ENCODE peak calls at places on chromosome 19, in seven cellular contexts. One of them, this sample, is unnamed.

GRCh38 chr19:40388486-40388885 is 1.5 kb downstream of the HIPK4 start:
- DNase-seq in A549: no peak
- DNase-seq in right atrium auricular region: no peak
- DNase-seq in NB4: no peak
- DNase-seq in heart right ventricle: no peak
- DNase-seq in cardiac fibroblast: no peak
- DNase-seq in LNCaP clone FGC: no peak
- DNase-seq in this sample: no peak

GRCh38 chr19:29683009-29683408 is 17.7 kb downstream of the PLEKHF1 start:
- DNase-seq in cardiac fibroblast: no peak
- DNase-seq in A549: no peak
- DNase-seq in NB4: peak
- DNase-seq in heart right ventricle: no peak
- DNase-seq in LNCaP clone FGC: no peak
- DNase-seq in right atrium auricular region: no peak
- DNase-seq in this sample: peak

GRCh38 chr19:2711175-2711936 is 8.9 kb upstream of the GNG7 start:
- DNase-seq in cardiac fibroblast: peak
- DNase-seq in A549: no peak
- DNase-seq in NB4: peak
- DNase-seq in right atrium auricular region: no peak
- DNase-seq in heart right ventricle: no peak
- DNase-seq in LNCaP clone FGC: no peak
- DNase-seq in this sample: no peak

GRCh38 chr19:44752816-44753618 is 4.5 kb downstream of the BCL3 start:
- DNase-seq in right atrium auricular region: peak
- DNase-seq in A549: peak
- DNase-seq in cardiac fibroblast: peak
- DNase-seq in LNCaP clone FGC: peak
- DNase-seq in heart right ventricle: peak
- DNase-seq in NB4: peak
- DNase-seq in this sample: peak

GRCh38 chr19:46308510-46308909 is 11.7 kb downstream of the HIF3A start:
- DNase-seq in cardiac fibroblast: no peak
- DNase-seq in LNCaP clone FGC: no peak
- DNase-seq in right atrium auricular region: no peak
- DNase-seq in NB4: no peak
- DNase-seq in A549: no peak
- DNase-seq in heart right ventricle: no peak
- DNase-seq in this sample: no peak

GRCh38 chr19:38401148-38401547 is 1.7 kb upstream of the FAM98C start:
- DNase-seq in NB4: no peak
- DNase-seq in A549: no peak
- DNase-seq in LNCaP clone FGC: peak
- DNase-seq in heart right ventricle: no peak
- DNase-seq in cardiac fibroblast: peak
- DNase-seq in right atrium auricular region: no peak
- DNase-seq in this sample: no peak

GRCh38 chr19:18660051-18660910 is 23.2 kb upstream of the CRTC1 start:
- DNase-seq in NB4: no peak
- DNase-seq in heart right ventricle: peak
- DNase-seq in right atrium auricular region: peak
- DNase-seq in cardiac fibroblast: peak
- DNase-seq in LNCaP clone FGC: no peak
- DNase-seq in A549: peak
- DNase-seq in this sample: no peak

GRCh38 chr19:32522967-32523366 is 58.0 kb upstream of the PDCD5 start:
- DNase-seq in cardiac fibroblast: no peak
- DNase-seq in heart right ventricle: no peak
- DNase-seq in LNCaP clone FGC: no peak
- DNase-seq in A549: no peak
- DNase-seq in NB4: no peak
- DNase-seq in right atrium auricular region: no peak
- DNase-seq in this sample: no peak

GRCh38 chr19:8163781-8164180 is 14.4 kb upstream of the FBN3 start:
- DNase-seq in NB4: no peak
- DNase-seq in cardiac fibroblast: peak
- DNase-seq in LNCaP clone FGC: no peak
- DNase-seq in heart right ventricle: no peak
- DNase-seq in A549: no peak
- DNase-seq in right atrium auricular region: no peak
- DNase-seq in this sample: no peak

GRCh38 chr19:44576843-44577565 is 36.4 kb upstream of the IGSF23 start:
- DNase-seq in A549: peak
- DNase-seq in right atrium auricular region: peak
- DNase-seq in cardiac fibroblast: peak
- DNase-seq in LNCaP clone FGC: no peak
- DNase-seq in NB4: peak
- DNase-seq in heart right ventricle: no peak
- DNase-seq in this sample: peak

GRCh38 chr19:15303105-15303780 is 29.1 kb downstream of the BRD4 start:
- DNase-seq in A549: no peak
- DNase-seq in right atrium auricular region: no peak
- DNase-seq in cardiac fibroblast: no peak
- DNase-seq in heart right ventricle: no peak
- DNase-seq in LNCaP clone FGC: peak
- DNase-seq in NB4: no peak
- DNase-seq in this sample: no peak

GRCh38 chr19:2375341-2376121 is 15.5 kb downstream of the TMPRSS9 start:
- DNase-seq in cardiac fibroblast: no peak
- DNase-seq in right atrium auricular region: no peak
- DNase-seq in NB4: no peak
- DNase-seq in LNCaP clone FGC: no peak
- DNase-seq in heart right ventricle: no peak
- DNase-seq in A549: no peak
- DNase-seq in this sample: peak

GRCh38 chr19:38841787-38842438 is 7.9 kb downstream of the HNRNPL start:
- DNase-seq in cardiac fibroblast: no peak
- DNase-seq in A549: peak
- DNase-seq in NB4: no peak
- DNase-seq in LNCaP clone FGC: no peak
- DNase-seq in right atrium auricular region: no peak
- DNase-seq in heart right ventricle: no peak
- DNase-seq in this sample: no peak

GRCh38 chr19:13207237-13208130 is 57.3 kb downstream of the IER2 start:
- DNase-seq in heart right ventricle: peak
- DNase-seq in cardiac fibroblast: no peak
- DNase-seq in A549: no peak
- DNase-seq in NB4: peak
- DNase-seq in LNCaP clone FGC: no peak
- DNase-seq in right atrium auricular region: no peak
- DNase-seq in this sample: peak

GRCh38 chr19:55537741-55538111 is 793 bp upstream of the SBK2 start:
- DNase-seq in A549: no peak
- DNase-seq in right atrium auricular region: no peak
- DNase-seq in heart right ventricle: no peak
- DNase-seq in LNCaP clone FGC: no peak
- DNase-seq in cardiac fibroblast: no peak
- DNase-seq in NB4: no peak
- DNase-seq in this sample: no peak

GRCh38 chr19:741506-742131 is 9.3 kb upstream of the MISP start:
- DNase-seq in LNCaP clone FGC: no peak
- DNase-seq in A549: peak
- DNase-seq in heart right ventricle: no peak
- DNase-seq in cardiac fibroblast: peak
- DNase-seq in NB4: peak
- DNase-seq in right atrium auricular region: no peak
- DNase-seq in this sample: peak

GRCh38 chr19:38686530-38686888 is 39.1 kb downstream of the ACTN4 start:
- DNase-seq in cardiac fibroblast: no peak
- DNase-seq in heart right ventricle: no peak
- DNase-seq in right atrium auricular region: no peak
- DNase-seq in NB4: no peak
- DNase-seq in A549: no peak
- DNase-seq in LNCaP clone FGC: no peak
- DNase-seq in this sample: peak

GRCh38 chr19:28419312-28419711 is 793.6 kb downstream of the UQCRFS1 start:
- DNase-seq in NB4: no peak
- DNase-seq in LNCaP clone FGC: no peak
- DNase-seq in A549: no peak
- DNase-seq in heart right ventricle: no peak
- DNase-seq in right atrium auricular region: no peak
- DNase-seq in cardiac fibroblast: no peak
- DNase-seq in this sample: no peak

GRCh38 chr19:28420731-28421550 is 792.0 kb downstream of the UQCRFS1 start:
- DNase-seq in cardiac fibroblast: no peak
- DNase-seq in A549: no peak
- DNase-seq in right atrium auricular region: no peak
- DNase-seq in LNCaP clone FGC: no peak
- DNase-seq in NB4: no peak
- DNase-seq in heart right ventricle: no peak
- DNase-seq in this sample: no peak

GRCh38 chr19:28422791-28423650 is 789.9 kb downstream of the UQCRFS1 start:
- DNase-seq in A549: no peak
- DNase-seq in cardiac fibroblast: no peak
- DNase-seq in NB4: no peak
- DNase-seq in right atrium auricular region: no peak
- DNase-seq in heart right ventricle: no peak
- DNase-seq in LNCaP clone FGC: no peak
- DNase-seq in this sample: no peak

GRCh38 chr19:28424041-28424440 is 788.9 kb downstream of the UQCRFS1 start:
- DNase-seq in heart right ventricle: no peak
- DNase-seq in NB4: no peak
- DNase-seq in LNCaP clone FGC: no peak
- DNase-seq in cardiac fibroblast: no peak
- DNase-seq in right atrium auricular region: no peak
- DNase-seq in A549: no peak
- DNase-seq in this sample: no peak

DNA sequence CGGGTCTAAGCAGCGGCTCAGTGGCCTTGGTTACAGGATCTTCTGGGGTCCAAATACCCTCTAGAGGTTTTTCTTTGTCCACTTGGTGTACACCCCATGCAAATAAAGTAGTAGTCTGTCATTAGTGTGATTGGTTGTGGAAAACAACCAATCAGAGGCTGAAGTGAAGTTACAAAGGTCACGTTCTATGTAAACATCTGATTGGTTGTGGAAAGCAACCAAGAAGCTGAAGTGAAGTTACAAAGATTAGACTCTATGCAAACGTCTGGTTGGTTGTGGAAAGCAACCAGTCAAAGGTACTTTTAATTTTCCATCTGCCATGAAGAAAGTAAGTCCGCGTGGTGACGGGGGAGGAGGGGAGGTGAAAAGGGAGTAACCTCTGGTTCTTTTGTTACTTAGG is 790.9 kb downstream of the UQCRFS1 start:
- DNase-seq in right atrium auricular region: no peak
- DNase-seq in NB4: no peak
- DNase-seq in LNCaP clone FGC: no peak
- DNase-seq in cardiac fibroblast: no peak
- DNase-seq in A549: no peak
- DNase-seq in heart right ventricle: no peak
- DNase-seq in this sample: no peak
- H3K4me3 ChIP-seq in right atrium auricular region: no peak
- H3K4me3 ChIP-seq in NB4: no peak
- H3K4me3 ChIP-seq in LNCaP clone FGC: no peak
- H3K4me3 ChIP-seq in cardiac fibroblast: no peak
- H3K4me3 ChIP-seq in A549: no peak
- H3K4me3 ChIP-seq in heart right ventricle: no peak
- H3K4me3 ChIP-seq in this sample: no peak

DNA sequence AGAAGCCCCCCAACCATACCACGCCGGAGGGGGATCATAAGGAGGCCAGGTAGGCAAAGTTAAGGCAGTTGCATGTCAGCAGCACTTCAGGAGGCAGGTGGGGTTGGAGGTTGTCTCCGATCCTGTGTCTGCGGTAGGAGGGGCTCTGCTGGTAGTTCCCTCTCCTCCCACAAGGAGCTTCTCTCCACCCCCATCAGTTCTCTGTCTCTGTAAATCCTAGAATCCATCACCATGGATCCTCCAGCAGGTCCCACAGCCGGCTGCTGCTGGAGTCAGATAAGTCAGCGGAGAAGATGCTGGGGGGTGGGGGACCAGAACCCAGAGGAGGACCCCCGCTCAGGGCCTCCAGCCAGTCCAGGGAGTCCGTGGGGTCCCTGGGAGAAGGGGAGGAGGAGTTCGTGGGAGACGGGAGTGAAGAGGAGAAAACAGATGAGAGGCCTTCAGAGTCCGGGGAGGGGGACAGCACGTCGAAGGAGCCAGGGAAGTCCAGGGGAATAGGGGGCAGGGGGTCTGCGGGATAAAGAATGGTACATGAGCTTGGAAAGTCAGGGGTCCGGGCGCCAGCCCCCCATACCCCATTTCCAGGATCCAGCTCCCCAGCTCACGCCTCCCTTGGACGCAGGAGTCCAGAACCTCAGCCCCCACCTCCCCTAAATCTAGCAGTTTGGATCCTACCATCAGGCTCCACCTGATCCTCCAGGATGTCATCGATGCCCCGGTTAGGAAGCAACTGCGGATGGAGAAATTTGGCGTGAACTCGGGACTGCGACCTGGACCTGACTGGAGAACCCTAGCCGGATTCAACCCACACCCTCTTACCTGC is 6.3 kb downstream of the MAMSTR start:
- DNase-seq in right atrium auricular region: no peak
- DNase-seq in A549: peak
- DNase-seq in LNCaP clone FGC: no peak
- DNase-seq in NB4: peak
- DNase-seq in cardiac fibroblast: no peak
- DNase-seq in heart right ventricle: no peak
- DNase-seq in this sample: peak
- TF ChIP-seq CTCF in right atrium auricular region: no peak
- TF ChIP-seq CTCF in A549: no peak
- TF ChIP-seq CTCF in LNCaP clone FGC: no peak
- TF ChIP-seq CTCF in NB4: peak
- TF ChIP-seq CTCF in cardiac fibroblast: peak
- TF ChIP-seq CTCF in heart right ventricle: no peak
- TF ChIP-seq CTCF in this sample: no peak

GRCh38 chr19:51570962-51571575 is at the start of gene ZNF175:
- DNase-seq in LNCaP clone FGC: peak
- DNase-seq in NB4: peak
- DNase-seq in A549: peak
- DNase-seq in right atrium auricular region: peak
- DNase-seq in cardiac fibroblast: peak
- DNase-seq in heart right ventricle: peak
- DNase-seq in this sample: peak

GRCh38 chr19:51573331-51573730 is 2.2 kb downstream of the ZNF175 start:
- DNase-seq in cardiac fibroblast: no peak
- DNase-seq in right atrium auricular region: no peak
- DNase-seq in LNCaP clone FGC: no peak
- DNase-seq in NB4: no peak
- DNase-seq in heart right ventricle: no peak
- DNase-seq in A549: no peak
- DNase-seq in this sample: no peak

GRCh38 chr19:51572415-51572814 is 1.3 kb downstream of the ZNF175 start:
- DNase-seq in A549: no peak
- DNase-seq in cardiac fibroblast: peak
- DNase-seq in LNCaP clone FGC: no peak
- DNase-seq in heart right ventricle: no peak
- DNase-seq in NB4: peak
- DNase-seq in right atrium auricular region: no peak
- DNase-seq in this sample: peak

GRCh38 chr19:51572908-51573307 is 1.8 kb downstream of the ZNF175 start:
- DNase-seq in heart right ventricle: no peak
- DNase-seq in right atrium auricular region: no peak
- DNase-seq in LNCaP clone FGC: no peak
- DNase-seq in cardiac fibroblast: peak
- DNase-seq in NB4: no peak
- DNase-seq in A549: no peak
- DNase-seq in this sample: no peak

GRCh38 chr19:51571599-51571998 is 516 bp downstream of the ZNF175 start:
- DNase-seq in NB4: peak
- DNase-seq in LNCaP clone FGC: no peak
- DNase-seq in heart right ventricle: no peak
- DNase-seq in A549: no peak
- DNase-seq in right atrium auricular region: no peak
- DNase-seq in cardiac fibroblast: peak
- DNase-seq in this sample: no peak
- H3K4me3 ChIP-seq in NB4: peak
- H3K4me3 ChIP-seq in LNCaP clone FGC: peak
- H3K4me3 ChIP-seq in heart right ventricle: peak
- H3K4me3 ChIP-seq in A549: peak
- H3K4me3 ChIP-seq in right atrium auricular region: peak
- H3K4me3 ChIP-seq in cardiac fibroblast: peak
- H3K4me3 ChIP-seq in this sample: peak

GRCh38 chr19:10808937-10809655 is 26.9 kb downstream of the TMED1 start:
- DNase-seq in heart right ventricle: no peak
- DNase-seq in cardiac fibroblast: peak
- DNase-seq in right atrium auricular region: no peak
- DNase-seq in A549: no peak
- DNase-seq in LNCaP clone FGC: no peak
- DNase-seq in NB4: peak
- DNase-seq in this sample: no peak
- TF ChIP-seq CTCF in heart right ventricle: no peak
- TF ChIP-seq CTCF in cardiac fibroblast: no peak
- TF ChIP-seq CTCF in right atrium auricular region: no peak
- TF ChIP-seq CTCF in A549: no peak
- TF ChIP-seq CTCF in LNCaP clone FGC: no peak
- TF ChIP-seq CTCF in NB4: no peak
- TF ChIP-seq CTCF in this sample: no peak